ENCODE peak calls at places on chromosome 2, in ten cellular contexts. Z is GM12864, I is AG09319, B is spleen, V is pancreas, M is heart left ventricle, A is kidney epithelial cell, U is bronchial epithelial cell, D is RWPE1, F is mesothelial cell of epicardium. L is an unnamed sample.

GRCh38 chr2:230170532-230170931 is 49.3 kb downstream of the SP110 start:
- DNase-seq in A (no peak), U (no peak), M (peak), V (no peak), I (no peak), B (no peak), D (no peak), Z (no peak), F (no peak), L (peak)

GRCh38 chr2:228409493-228409892 is 228.0 kb upstream of the SPHKAP start:
- DNase-seq in F (no peak), A (no peak), D (no peak), V (no peak), Z (no peak), I (no peak), M (no peak), B (no peak), U (no peak), L (no peak)

GRCh38 chr2:240933048-240933965 is 27.2 kb downstream of the CROCC2 start:
- DNase-seq in V (peak), Z (no peak), A (no peak), M (peak), B (peak), D (no peak), F (peak), U (no peak), I (no peak), L (no peak)

GRCh38 chr2:23432531-23432930 is 47.6 kb downstream of the KLHL29 start:
- DNase-seq in M (peak), D (no peak), B (peak), U (no peak), A (no peak), V (no peak), F (no peak), I (no peak), Z (no peak), L (no peak)

GRCh38 chr2:135063210-135063609 is 11.1 kb downstream of the RAB3GAP1 start:
- DNase-seq in I (no peak), M (no peak), B (no peak), A (no peak), D (no peak), Z (no peak), F (no peak), U (no peak), V (no peak), L (no peak)

GRCh38 chr2:96918092-96918753 is 48.3 kb upstream of the SEMA4C start:
- DNase-seq in V (no peak), D (no peak), M (no peak), F (no peak), I (no peak), A (no peak), Z (no peak), U (no peak), B (no peak), L (no peak)

GRCh38 chr2:193935114-193935513 is 1721.9 kb upstream of the SLC39A10 start:
- DNase-seq in Z (no peak), F (no peak), A (no peak), I (no peak), D (no peak), U (no peak), M (no peak), B (no peak), V (no peak), L (no peak)

GRCh38 chr2:112666764-112667122 is 21.0 kb downstream of the SLC20A1 start:
- DNase-seq in A (no peak), F (no peak), M (no peak), D (no peak), Z (no peak), V (no peak), B (no peak), I (no peak), U (peak), L (no peak)

GRCh38 chr2:70477473-70477872 is 76.2 kb downstream of the TGFA start:
- DNase-seq in D (no peak), U (no peak), V (no peak), B (no peak), I (no peak), M (no peak), A (no peak), F (no peak), Z (no peak), L (no peak)

GRCh38 chr2:16666453-16666801 is 793 bp upstream of the CYRIA start:
- DNase-seq in U (peak), V (no peak), Z (no peak), F (no peak), I (no peak), D (no peak), M (peak), A (no peak), B (no peak), L (no peak)

GRCh38 chr2:73031095-73031678 is 40.3 kb downstream of the SFXN5 start:
- DNase-seq in I (no peak), M (no peak), A (no peak), F (no peak), U (no peak), B (no peak), Z (no peak), V (no peak), D (no peak), L (no peak)

GRCh38 chr2:160790738-160791137 is 297.1 kb upstream of the RBMS1 start:
- DNase-seq in U (no peak), I (no peak), M (no peak), A (no peak), V (no peak), Z (no peak), B (no peak), F (no peak), D (no peak), L (no peak)

GRCh38 chr2:109690822-109691541 is 76.8 kb downstream of the SOWAHC start:
- DNase-seq in I (no peak), A (no peak), B (no peak), Z (no peak), D (no peak), M (peak), F (no peak), U (no peak), V (peak), L (peak)

GRCh38 chr2:240983996-240984498 is 14.4 kb upstream of the SNED1 start:
- DNase-seq in I (no peak), M (no peak), U (no peak), V (no peak), F (peak), B (peak), A (no peak), D (no peak), Z (no peak), L (no peak)

GRCh38 chr2:26583381-26583911 is 57.7 kb downstream of the CIB4 start:
- DNase-seq in V (no peak), F (no peak), A (no peak), D (no peak), Z (no peak), B (peak), M (no peak), I (no peak), U (no peak), L (no peak)

GRCh38 chr2:240167588-240167880 is 27.1 kb upstream of the OTOS start:
- DNase-seq in I (no peak), B (peak), U (no peak), M (no peak), A (no peak), F (no peak), Z (no peak), D (no peak), V (no peak), L (no peak)

GRCh38 chr2:114598329-114598728 is 155.9 kb downstream of the DPP10 start:
- DNase-seq in U (no peak), B (no peak), I (no peak), D (no peak), V (no peak), A (no peak), Z (no peak), F (no peak), M (no peak), L (no peak)

GRCh38 chr2:239238381-239238780 is 162.4 kb downstream of the HDAC4 start:
- DNase-seq in V (no peak), F (no peak), I (no peak), A (no peak), B (peak), Z (no peak), D (no peak), U (no peak), M (no peak), L (no peak)

GRCh38 chr2:160423141-160423540 is 70.5 kb downstream of the RBMS1 start:
- DNase-seq in Z (no peak), V (no peak), A (no peak), M (no peak), I (no peak), B (no peak), D (no peak), F (no peak), U (no peak), L (no peak)

GRCh38 chr2:151138507-151138906 is 123.2 kb downstream of the RBM43 start:
- DNase-seq in D (no peak), Z (no peak), A (no peak), V (no peak), U (no peak), B (no peak), F (no peak), I (peak), M (no peak), L (no peak)

GRCh38 chr2:102050854-102051391 is 59.2 kb downstream of the IL1R2 start:
- DNase-seq in F (no peak), I (no peak), M (peak), D (no peak), B (no peak), U (no peak), Z (no peak), A (no peak), V (no peak), L (no peak)

GRCh38 chr2:60759654-60760053 is 3.6 kb downstream of the PAPOLG start:
- DNase-seq in F (no peak), Z (no peak), M (no peak), U (no peak), V (no peak), B (no peak), A (no peak), I (no peak), D (no peak), L (no peak)

GRCh38 chr2:23351388-23352141 is 33.4 kb upstream of the KLHL29 start:
- DNase-seq in Z (peak), A (peak), V (peak), M (peak), F (peak), D (peak), U (peak), B (peak), I (peak), L (peak)

GRCh38 chr2:144217853-144218633 is 301.9 kb downstream of the ZEB2 start:
- DNase-seq in I (no peak), V (no peak), D (no peak), U (no peak), B (no peak), Z (no peak), F (no peak), A (no peak), M (no peak), L (peak)

GRCh38 chr2:26770986-26771586 is 7.0 kb downstream of the SLC35F6 start:
- DNase-seq in Z (no peak), A (no peak), V (peak), B (no peak), D (peak), M (peak), F (no peak), U (peak), I (peak), L (peak)

DNA sequence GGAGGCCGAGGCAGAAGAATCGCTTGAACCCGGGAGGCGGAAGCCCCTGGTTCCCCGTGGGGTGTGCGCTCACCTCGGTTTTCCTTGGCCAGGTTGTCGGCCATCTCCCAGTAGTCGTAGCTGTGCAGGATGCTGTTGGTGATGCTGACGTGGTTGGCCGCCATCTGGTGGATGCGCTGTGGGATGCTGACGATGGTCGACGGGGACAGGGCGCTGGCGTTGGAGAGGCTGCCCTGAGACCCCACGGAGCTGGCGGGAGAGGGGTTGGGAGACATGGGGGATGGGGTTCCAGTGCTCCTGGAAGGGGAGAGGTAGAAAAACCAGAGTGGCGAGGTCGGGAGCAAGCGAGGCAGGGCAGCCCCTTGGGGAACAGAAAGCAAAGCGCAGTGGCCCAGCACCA is 64.4 kb upstream of the REV1 start:
- DNase-seq in U (no peak), B (no peak), V (no peak), F (no peak), A (no peak), I (no peak), M (no peak), Z (no peak), D (no peak), L (no peak)
- TF ChIP-seq CTCF in U (peak), B (no peak), V (no peak), F (no peak), A (no peak), I (no peak), M (no peak), Z (no peak), D (no peak), L (no peak)

GRCh38 chr2:4604767-4605166 is 901.4 kb downstream of the DCDC2C start:
- DNase-seq in F (no peak), V (no peak), Z (no peak), A (no peak), B (no peak), M (no peak), U (no peak), D (no peak), I (no peak), L (no peak)
- TF ChIP-seq CTCF in F (no peak), V (no peak), Z (no peak), A (no peak), B (no peak), M (no peak), U (no peak), D (no peak), I (no peak), L (peak)

GRCh38 chr2:177058747-177059146 is 153.8 kb upstream of the HNRNPA3 start:
- DNase-seq in F (no peak), B (no peak), I (no peak), V (no peak), Z (no peak), M (no peak), D (no peak), A (no peak), U (no peak), L (no peak)

GRCh38 chr2:177059313-177059712 is 153.3 kb upstream of the HNRNPA3 start:
- DNase-seq in D (no peak), I (no peak), M (no peak), B (no peak), V (no peak), U (no peak), F (no peak), Z (no peak), A (no peak), L (no peak)

GRCh38 chr2:177051278-177051677 is 161.3 kb upstream of the HNRNPA3 start:
- DNase-seq in V (no peak), Z (no peak), U (no peak), A (no peak), D (no peak), I (no peak), M (no peak), B (no peak), F (no peak), L (no peak)

GRCh38 chr2:177056540-177056939 is 156.1 kb upstream of the HNRNPA3 start:
- DNase-seq in U (no peak), A (no peak), Z (no peak), M (no peak), V (no peak), D (no peak), F (no peak), B (no peak), I (no peak), L (no peak)
- TF ChIP-seq CTCF in U (no peak), A (peak), Z (peak), M (no peak), V (no peak), D (no peak), F (no peak), B (no peak), I (no peak), L (no peak)

GRCh38 chr2:38435775-38436174 is 58.7 kb upstream of the ATL2 start:
- DNase-seq in Z (no peak), U (no peak), F (no peak), I (no peak), B (no peak), V (no peak), D (no peak), M (no peak), A (no peak), L (no peak)

GRCh38 chr2:38434595-38434994 is 57.5 kb upstream of the ATL2 start:
- DNase-seq in B (no peak), D (no peak), M (no peak), Z (no peak), I (no peak), A (no peak), F (no peak), V (no peak), U (no peak), L (no peak)

GRCh38 chr2:38430603-38431002 is 53.5 kb upstream of the ATL2 start:
- DNase-seq in D (no peak), B (no peak), Z (no peak), I (no peak), M (no peak), F (no peak), A (no peak), U (no peak), V (no peak), L (no peak)

GRCh38 chr2:38433607-38433975 is 56.5 kb upstream of the ATL2 start:
- DNase-seq in U (peak), M (no peak), I (no peak), V (no peak), B (no peak), A (no peak), D (peak), F (no peak), Z (no peak), L (no peak)

DNA sequence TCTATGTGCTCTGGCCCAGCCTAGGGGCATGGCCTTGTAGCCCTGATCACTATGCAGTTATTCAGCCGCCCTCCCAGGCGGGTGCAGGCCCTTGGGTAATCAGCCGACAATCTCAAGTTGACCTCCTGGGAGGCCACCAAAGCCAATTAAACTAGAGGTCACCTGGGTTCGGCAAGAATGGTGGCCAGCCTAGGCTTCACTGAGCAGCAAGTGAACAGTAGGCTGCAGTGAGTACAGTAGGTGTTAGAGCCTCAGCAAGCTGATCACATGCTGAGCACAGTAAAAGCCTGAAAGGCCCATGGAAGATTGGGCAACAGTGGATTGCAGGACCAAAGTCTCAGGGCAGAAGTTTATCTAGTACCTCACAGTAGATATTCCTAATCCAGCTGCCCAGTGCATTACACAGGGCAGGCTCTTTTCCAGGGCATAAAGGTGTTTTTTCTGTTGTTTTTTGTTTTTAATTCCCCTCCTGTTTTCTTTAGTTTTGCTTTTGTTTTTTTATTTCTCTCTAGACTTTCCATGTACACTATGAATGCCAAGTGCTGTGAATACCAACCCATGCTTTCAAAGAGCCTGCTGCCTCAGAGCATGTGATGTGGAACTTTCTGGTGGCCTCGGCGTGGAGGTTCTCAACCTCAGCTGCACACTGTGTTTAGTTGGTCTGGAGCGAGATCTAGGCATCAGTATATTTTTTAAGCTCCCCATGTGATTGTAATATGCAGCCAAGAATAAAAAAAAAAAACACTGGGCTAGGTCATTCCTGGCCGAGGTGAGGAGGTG is 55.9 kb upstream of the ATL2 start:
- DNase-seq in B (no peak), M (no peak), D (no peak), I (no peak), Z (no peak), V (no peak), F (no peak), A (no peak), U (no peak), L (no peak)
- TF ChIP-seq CTCF in B (no peak), M (no peak), D (no peak), I (no peak), Z (no peak), V (no peak), F (no peak), A (no peak), U (no peak), L (no peak)

DNA sequence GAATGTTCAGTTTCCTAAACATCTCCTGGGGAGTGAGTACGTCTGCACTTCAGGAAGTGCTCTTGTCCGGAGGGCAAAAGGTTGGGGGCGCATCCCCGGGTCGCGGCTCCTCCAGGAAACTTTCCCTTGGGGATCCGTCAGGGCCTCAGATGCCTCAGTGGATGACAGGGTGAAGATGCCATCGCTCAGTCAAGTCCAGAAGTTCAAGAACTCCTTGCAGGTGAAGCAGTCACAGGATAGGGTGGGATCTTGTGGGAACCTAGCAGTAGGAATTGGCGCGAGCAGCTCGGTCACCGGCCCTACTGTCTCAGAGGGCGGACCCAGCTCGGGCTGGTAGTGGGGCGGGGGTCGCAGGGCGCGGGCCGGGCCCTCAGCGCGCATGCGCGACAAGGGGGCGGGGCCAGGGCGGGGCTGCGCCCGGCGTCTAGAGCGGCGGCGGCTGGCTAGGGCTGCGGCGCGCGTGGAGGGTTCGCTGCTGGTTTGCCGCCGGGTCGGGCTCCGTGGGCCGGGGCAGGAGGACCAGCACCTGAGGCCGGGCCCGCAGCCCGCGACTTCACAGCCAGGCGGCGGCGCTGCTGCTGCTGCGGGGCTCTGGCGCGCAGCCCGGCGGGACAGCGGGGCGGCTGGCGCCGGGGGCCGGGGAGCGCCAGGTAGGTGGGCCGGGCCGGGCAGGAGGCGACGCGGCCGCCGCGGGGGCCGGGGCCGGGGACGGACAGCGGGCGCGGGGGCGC is at the start of gene INPP4A:
- DNase-seq in B (peak), A (no peak), D (peak), M (peak), I (no peak), Z (no peak), F (peak), U (peak), V (peak), L (no peak)
- TF ChIP-seq CTCF in B (no peak), A (no peak), D (peak), M (no peak), I (no peak), Z (no peak), F (no peak), U (peak), V (no peak), L (peak)